ENCODE peak calls at places on chromosomes 12 and 14, in eight cellular contexts. One of them, this sample, is unnamed.

GRCh38 chr14:67420102-67420739 is 8.3 kb upstream of the PLEK2 start:
- DNase-seq in GM23248: no peak
- DNase-seq in NAMALWA: peak
- DNase-seq in IMR-90: no peak
- DNase-seq in OCI-LY7: peak
- DNase-seq in testis: no peak
- DNase-seq in RWPE1: no peak
- DNase-seq in tibial artery: no peak
- DNase-seq in this sample: peak

GRCh38 chr12:69097619-69098368 is 141.6 kb upstream of the CPSF6 start:
- DNase-seq in NAMALWA: no peak
- DNase-seq in RWPE1: no peak
- DNase-seq in GM23248: peak
- DNase-seq in tibial artery: no peak
- DNase-seq in IMR-90: no peak
- DNase-seq in OCI-LY7: no peak
- DNase-seq in testis: no peak
- DNase-seq in this sample: no peak

GRCh38 chr14:23071975-23072539 is 14.7 kb upstream of the CDH24 start:
- DNase-seq in tibial artery: no peak
- DNase-seq in NAMALWA: no peak
- DNase-seq in OCI-LY7: no peak
- DNase-seq in GM23248: no peak
- DNase-seq in testis: no peak
- DNase-seq in RWPE1: peak
- DNase-seq in IMR-90: no peak
- DNase-seq in this sample: no peak

GRCh38 chr14:53003776-53004175 is 52.9 kb upstream of the FERMT2 start:
- DNase-seq in NAMALWA: no peak
- DNase-seq in tibial artery: no peak
- DNase-seq in GM23248: no peak
- DNase-seq in testis: no peak
- DNase-seq in IMR-90: no peak
- DNase-seq in OCI-LY7: no peak
- DNase-seq in RWPE1: no peak
- DNase-seq in this sample: no peak

GRCh38 chr12:45477526-45477925 is 252.0 kb upstream of the ARID2 start:
- DNase-seq in RWPE1: no peak
- DNase-seq in testis: no peak
- DNase-seq in OCI-LY7: no peak
- DNase-seq in GM23248: peak
- DNase-seq in IMR-90: no peak
- DNase-seq in NAMALWA: no peak
- DNase-seq in tibial artery: no peak
- DNase-seq in this sample: no peak

GRCh38 chr14:47674546-47675238 is 713 bp downstream of the MDGA2 start:
- DNase-seq in RWPE1: no peak
- DNase-seq in OCI-LY7: no peak
- DNase-seq in IMR-90: no peak
- DNase-seq in GM23248: no peak
- DNase-seq in NAMALWA: no peak
- DNase-seq in tibial artery: no peak
- DNase-seq in testis: no peak
- DNase-seq in this sample: no peak

GRCh38 chr12:19893514-19893913 is 454.2 kb downstream of the AEBP2 start:
- DNase-seq in OCI-LY7: no peak
- DNase-seq in tibial artery: no peak
- DNase-seq in IMR-90: peak
- DNase-seq in GM23248: peak
- DNase-seq in NAMALWA: no peak
- DNase-seq in RWPE1: peak
- DNase-seq in testis: no peak
- DNase-seq in this sample: no peak

GRCh38 chr12:16560273-16560672 is 45.7 kb downstream of the LMO3 start:
- DNase-seq in RWPE1: no peak
- DNase-seq in tibial artery: no peak
- DNase-seq in IMR-90: no peak
- DNase-seq in NAMALWA: no peak
- DNase-seq in GM23248: no peak
- DNase-seq in OCI-LY7: no peak
- DNase-seq in testis: no peak
- DNase-seq in this sample: no peak

GRCh38 chr12:19894803-19895202 is 455.5 kb downstream of the AEBP2 start:
- DNase-seq in OCI-LY7: no peak
- DNase-seq in NAMALWA: no peak
- DNase-seq in GM23248: no peak
- DNase-seq in RWPE1: no peak
- DNase-seq in tibial artery: no peak
- DNase-seq in testis: no peak
- DNase-seq in IMR-90: peak
- DNase-seq in this sample: no peak

GRCh38 chr14:89123851-89124250 is 293.2 kb downstream of the FOXN3 start:
- DNase-seq in OCI-LY7: peak
- DNase-seq in testis: no peak
- DNase-seq in GM23248: no peak
- DNase-seq in IMR-90: no peak
- DNase-seq in NAMALWA: no peak
- DNase-seq in RWPE1: no peak
- DNase-seq in tibial artery: no peak
- DNase-seq in this sample: peak

GRCh38 chr14:77088219-77088618 is 9.8 kb upstream of the CIPC start:
- DNase-seq in GM23248: no peak
- DNase-seq in OCI-LY7: no peak
- DNase-seq in testis: no peak
- DNase-seq in NAMALWA: no peak
- DNase-seq in tibial artery: no peak
- DNase-seq in RWPE1: peak
- DNase-seq in IMR-90: no peak
- DNase-seq in this sample: no peak

This sample was measured in germinal center.